ENCODE peak calls at places on chromosomes 5 and 9, in ten cellular contexts. D is HEK293T; A is Right ventricle myocardium superior; E is AG20443; J is stimulated activated CD4-positive, alpha-beta T cell treated with anti-CD3 and anti-CD28 coated beads, TNF-alpha, amount 100 ng/mL, for 1 hour; Q is GM12892; I is CD8-positive, alpha-beta T cell; W is HS-27A; L is AG09319; F is fibroblast of mammary gland. B is an unnamed sample.
A peak's percentile ranks its signal among the peaks of the same experiment; 100 is the strongest.

GRCh38 chr5:151058891-151059611 is 21.8 kb downstream of the TNIP1 start:
- DNase-seq in D (no peak), A (no peak), E (no peak), J (no peak), Q (no peak), I (no peak), W (no peak), L (no peak), F (no peak), B (no peak)

GRCh38 chr5:39273314-39273954 is 54.1 kb upstream of the FYB1 start:
- DNase-seq in D (no peak), A (no peak), E (no peak), J (no peak), Q (no peak), I (no peak), W (no peak), L (no peak), F (no peak), B (no peak)

GRCh38 chr9:79471577-79472543 is 99.9 kb upstream of the TLE4 start:
- DNase-seq in D (peak; percentile 68), A (peak; percentile 61), E (peak; percentile 59), J (no peak), Q (no peak), I (peak; percentile 37), W (no peak), L (peak; percentile 11), F (peak; percentile 32), B (peak; percentile 78)

GRCh38 chr5:137566780-137567179 is 67.7 kb upstream of the SPOCK1 start:
- DNase-seq in D (no peak), A (no peak), E (no peak), J (no peak), Q (no peak), I (no peak), W (no peak), L (no peak), F (peak; percentile 26), B (no peak)

GRCh38 chr9:126935630-126936029 is 21.0 kb downstream of the RALGPS1 start:
- DNase-seq in D (no peak), A (no peak), E (peak; percentile 39), J (no peak), Q (no peak), I (no peak), W (no peak), L (no peak), F (peak; percentile 32), B (no peak)

GRCh38 chr5:153562189-153562588 is 71.7 kb downstream of the GRIA1 start:
- DNase-seq in D (no peak), A (no peak), E (peak; percentile 58), J (no peak), Q (no peak), I (no peak), W (no peak), L (no peak), F (peak; percentile 72), B (no peak)

GRCh38 chr9:107335331-107335730 is 52.3 kb downstream of the RAD23B start:
- DNase-seq in D (no peak), A (no peak), E (no peak), J (no peak), Q (no peak), I (no peak), W (no peak), L (no peak), F (no peak), B (no peak)

GRCh38 chr5:133219296-133219695 is 167.5 kb downstream of the HSPA4 start:
- DNase-seq in D (no peak), A (no peak), E (no peak), J (no peak), Q (no peak), I (no peak), W (no peak), L (no peak), F (no peak), B (no peak)

GRCh38 chr5:82676663-82677062 is 398.5 kb upstream of the RPS23 start:
- DNase-seq in D (no peak), A (no peak), E (no peak), J (no peak), Q (no peak), I (no peak), W (no peak), L (no peak), F (no peak), B (no peak)

GRCh38 chr5:14269395-14269794 is 126.3 kb downstream of the TRIO start:
- DNase-seq in D (no peak), A (no peak), E (no peak), J (no peak), Q (no peak), I (no peak), W (no peak), L (no peak), F (no peak), B (no peak)

GRCh38 chr5:2797160-2797559 is 45.7 kb upstream of the IRX2 start:
- DNase-seq in D (no peak), A (no peak), E (no peak), J (no peak), Q (no peak), I (no peak), W (no peak), L (no peak), F (no peak), B (no peak)

GRCh38 chr5:177230660-177231059 is 72.9 kb downstream of the RAB24 start:
- DNase-seq in D (no peak), A (no peak), E (no peak), J (no peak), Q (no peak), I (no peak), W (no peak), L (no peak), F (no peak), B (no peak)

GRCh38 chr9:22141906-22142305 is 132.8 kb upstream of the CDKN2B start:
- DNase-seq in D (peak; percentile 31), A (peak; percentile 53), E (peak; percentile 14), J (no peak), Q (no peak), I (no peak), W (no peak), L (no peak), F (peak; percentile 48), B (peak; percentile 60)

GRCh38 chr5:77937015-77937908 is 161.1 kb upstream of the TBCA start:
- DNase-seq in D (no peak), A (no peak), E (no peak), J (no peak), Q (peak; percentile 21), I (no peak), W (no peak), L (no peak), F (no peak), B (no peak)

GRCh38 chr9:27539479-27540441 is 10.1 kb upstream of the MOB3B start:
- DNase-seq in D (no peak), A (peak; percentile 33), E (peak; percentile 54), J (no peak), Q (no peak), I (no peak), W (no peak), L (peak; percentile 68), F (peak; percentile 88), B (peak; percentile 36)

GRCh38 chr5:96142786-96143434 is 181.3 kb upstream of the ELL2 start:
- DNase-seq in D (no peak), A (no peak), E (peak; percentile 69), J (no peak), Q (no peak), I (no peak), W (no peak), L (peak; percentile 69), F (peak; percentile 90), B (no peak)

GRCh38 chr9:134243778-134244467 is 79.6 kb upstream of the RNU6ATAC start:
- DNase-seq in D (no peak), A (peak; percentile 60), E (peak; percentile 58), J (peak; percentile 10), Q (no peak), I (peak; percentile 18), W (no peak), L (no peak), F (peak; percentile 14), B (peak; percentile 58)

GRCh38 chr9:126531591-126531990 is 82.1 kb upstream of the LMX1B start:
- DNase-seq in D (no peak), A (no peak), E (no peak), J (no peak), Q (no peak), I (no peak), W (no peak), L (no peak), F (no peak), B (peak; percentile 55)

GRCh38 chr9:109351032-109351431 is 30.2 kb upstream of the EPB41L4B start:
- DNase-seq in D (no peak), A (no peak), E (no peak), J (no peak), Q (no peak), I (no peak), W (no peak), L (no peak), F (no peak), B (no peak)

GRCh38 chr5:132003170-132003744 is 8.2 kb downstream of the ACSL6 start:
- DNase-seq in D (no peak), A (peak; percentile 62), E (no peak), J (no peak), Q (no peak), I (no peak), W (no peak), L (no peak), F (no peak), B (peak; percentile 24)

GRCh38 chr9:130952065-130952762 is 13.2 kb upstream of the FIBCD1 start:
- DNase-seq in D (no peak), A (no peak), E (no peak), J (no peak), Q (no peak), I (no peak), W (no peak), L (no peak), F (no peak), B (no peak)

GRCh38 chr9:27053369-27054057 is 48.0 kb upstream of the LRRC19 start:
- DNase-seq in D (no peak), A (no peak), E (no peak), J (no peak), Q (no peak), I (no peak), W (no peak), L (no peak), F (no peak), B (no peak)

GRCh38 chr5:65722575-65723424 is 795 bp downstream of the NLN start:
- DNase-seq in D (peak; percentile 57), A (peak; percentile 44), E (peak; percentile 84), J (no peak), Q (peak; percentile 6), I (no peak), W (no peak), L (no peak), F (peak; percentile 83), B (peak; percentile 20)

GRCh38 chr5:130109152-130109551 is 204.9 kb downstream of the CHSY3 start:
- DNase-seq in D (peak; percentile 11), A (no peak), E (peak; percentile 29), J (no peak), Q (no peak), I (no peak), W (no peak), L (no peak), F (peak; percentile 58), B (no peak)